ENCODE peak calls at places on chromosomes 6 and 20, in ten cellular contexts. H, X, N, R, I, F, D, A, V and P are unnamed samples.

GRCh38 chr6:43627008-43627825 is 1.8 kb downstream of the GTPBP2 start:
- DNase-seq in H (peak; percentile 35), X (no peak), N (no peak), R (no peak), I (peak; percentile 72), F (peak; percentile 97), D (peak; percentile 94), A (peak; percentile 82), V (peak; percentile 97), P (peak; percentile 97)

GRCh38 chr20:58995461-58996225 is 11.4 kb downstream of the CTSZ start:
- DNase-seq in H (no peak), X (no peak), N (no peak), R (no peak), I (no peak), F (no peak), D (peak; percentile 17), A (no peak), V (no peak), P (no peak)

GRCh38 chr20:59789641-59790040 is 143.8 kb downstream of the SYCP2 start:
- DNase-seq in H (no peak), X (no peak), N (no peak), R (no peak), I (no peak), F (no peak), D (no peak), A (no peak), V (no peak), P (no peak)

GRCh38 chr6:167676666-167677421 is 149.9 kb upstream of the AFDN start:
- DNase-seq in H (no peak), X (peak; percentile 48), N (no peak), R (no peak), I (peak; percentile 49), F (no peak), D (no peak), A (peak; percentile 61), V (no peak), P (no peak)

GRCh38 chr6:100472674-100473073 is 8.0 kb upstream of the SIM1 start:
- DNase-seq in H (no peak), X (peak; percentile 23), N (no peak), R (no peak), I (no peak), F (peak; percentile 47), D (peak; percentile 32), A (no peak), V (no peak), P (no peak)

GRCh38 chr6:167244991-167245390 is 46.1 kb upstream of the UNC93A start:
- DNase-seq in H (no peak), X (peak; percentile 89), N (no peak), R (no peak), I (no peak), F (no peak), D (no peak), A (no peak), V (no peak), P (no peak)

GRCh38 chr6:16274519-16275229 is 36.3 kb downstream of the GMPR start:
- DNase-seq in H (no peak), X (no peak), N (no peak), R (no peak), I (no peak), F (no peak), D (no peak), A (no peak), V (no peak), P (peak; percentile 35)

GRCh38 chr6:5122504-5123112 is 37.5 kb downstream of the PPP1R3G start:
- DNase-seq in H (no peak), X (no peak), N (no peak), R (no peak), I (no peak), F (no peak), D (no peak), A (no peak), V (no peak), P (no peak)

GRCh38 chr6:14499804-14500203 is 382.2 kb downstream of the CD83 start:
- DNase-seq in H (peak; percentile 4), X (peak; percentile 27), N (no peak), R (no peak), I (no peak), F (peak; percentile 90), D (peak; percentile 91), A (no peak), V (peak; percentile 75), P (peak; percentile 74)

GRCh38 chr6:81962198-81962597 is 209.7 kb upstream of the TENT5A start:
- DNase-seq in H (no peak), X (no peak), N (no peak), R (no peak), I (no peak), F (no peak), D (peak; percentile 63), A (no peak), V (peak; percentile 51), P (no peak)

GRCh38 chr6:113359155-113360140 is 497.7 kb upstream of the MARCKS start:
- DNase-seq in H (no peak), X (no peak), N (no peak), R (no peak), I (no peak), F (peak; percentile 41), D (peak; percentile 52), A (no peak), V (no peak), P (no peak)

GRCh38 chr6:25250878-25251277 is 28.3 kb upstream of the CARMIL1 start:
- DNase-seq in H (no peak), X (no peak), N (no peak), R (no peak), I (no peak), F (peak; percentile 58), D (peak; percentile 26), A (no peak), V (peak; percentile 34), P (no peak)

GRCh38 chr20:35601021-35601973 is 14.3 kb upstream of the SPAG4 start:
- DNase-seq in H (peak; percentile 10), X (peak; percentile 86), N (peak; percentile 74), R (peak; percentile 70), I (peak; percentile 91), F (peak; percentile 59), D (peak; percentile 65), A (peak; percentile 89), V (peak; percentile 82), P (peak; percentile 56)

GRCh38 chr6:43916091-43916923 is 146.3 kb downstream of the VEGFA start:
- DNase-seq in H (no peak), X (no peak), N (no peak), R (no peak), I (no peak), F (peak; percentile 52), D (peak; percentile 85), A (peak; percentile 12), V (peak; percentile 61), P (no peak)

GRCh38 chr6:81895511-81896185 is 143.2 kb upstream of the TENT5A start:
- DNase-seq in H (no peak), X (no peak), N (no peak), R (no peak), I (no peak), F (peak; percentile 95), D (peak; percentile 98), A (no peak), V (peak; percentile 87), P (peak; percentile 84)

GRCh38 chr6:81562169-81562568 is 190.3 kb downstream of the TENT5A start:
- DNase-seq in H (no peak), X (no peak), N (no peak), R (no peak), I (no peak), F (peak; percentile 79), D (peak; percentile 90), A (no peak), V (peak; percentile 91), P (no peak)

GRCh38 chr6:116362287-116362686 is 8.5 kb upstream of the DSE start:
- DNase-seq in H (no peak), X (no peak), N (no peak), R (no peak), I (no peak), F (no peak), D (no peak), A (no peak), V (no peak), P (no peak)

GRCh38 chr6:46704562-46704961 is 16.9 kb downstream of the TDRD6 start:
- DNase-seq in H (no peak), X (peak; percentile 48), N (no peak), R (peak; percentile 5), I (no peak), F (peak; percentile 5), D (peak; percentile 9), A (no peak), V (peak; percentile 8), P (no peak)

GRCh38 chr20:10490706-10491105 is 55.6 kb downstream of the SLX4IP start:
- DNase-seq in H (peak; percentile 37), X (peak; percentile 60), N (no peak), R (no peak), I (no peak), F (peak; percentile 29), D (peak; percentile 27), A (no peak), V (no peak), P (no peak)

GRCh38 chr6:148105695-148106094 is 236.9 kb upstream of the SASH1 start:
- DNase-seq in H (no peak), X (peak; percentile 26), N (no peak), R (no peak), I (no peak), F (no peak), D (no peak), A (no peak), V (no peak), P (no peak)

GRCh38 chr6:110233769-110234374 is 53.6 kb downstream of the CDC40 start:
- DNase-seq in H (no peak), X (no peak), N (no peak), R (peak; percentile 16), I (no peak), F (peak; percentile 27), D (peak; percentile 6), A (no peak), V (peak; percentile 58), P (no peak)